ENCODE peak calls at places on chromosomes 16 and 17, in nine cellular contexts. D, K, L, P, V, E, W, X and I are unnamed samples.

GRCh38 chr16:56932588-56933265 is 785 bp downstream of the HERPUD1 start:
- DNase-seq in D (peak; percentile 84), K (peak; percentile 83), L (peak; percentile 82), P (peak; percentile 46), V (peak; percentile 62), E (peak; percentile 94), W (peak; percentile 67), X (peak; percentile 88), I (peak; percentile 90)

GRCh38 chr16:89841275-89841674 is 13.0 kb downstream of the SPIRE2 start:
- DNase-seq in D (no peak), K (no peak), L (no peak), P (peak; percentile 58), V (no peak), E (no peak), W (no peak), X (no peak), I (no peak)

GRCh38 chr17:75078097-75079022 is 9.4 kb upstream of the SLC16A5 start:
- DNase-seq in D (no peak), K (no peak), L (no peak), P (no peak), V (peak; percentile 88), E (peak; percentile 69), W (peak; percentile 55), X (peak; percentile 81), I (no peak)

GRCh38 chr17:4710693-4711634 is 532 bp downstream of the ARRB2 start:
- DNase-seq in D (no peak), K (no peak), L (peak; percentile 36), P (peak; percentile 52), V (peak; percentile 30), E (peak; percentile 86), W (no peak), X (peak; percentile 79), I (no peak)

GRCh38 chr17:76378548-76379274 is 5.7 kb upstream of the SPHK1 start:
- DNase-seq in D (no peak), K (no peak), L (no peak), P (no peak), V (no peak), E (no peak), W (no peak), X (no peak), I (no peak)

GRCh38 chr17:73227944-73228343 is 33.7 kb downstream of the CPSF4L start:
- DNase-seq in D (no peak), K (no peak), L (no peak), P (no peak), V (no peak), E (no peak), W (no peak), X (no peak), I (no peak)

GRCh38 chr16:85512716-85513115 is 100.4 kb upstream of the GSE1 start:
- DNase-seq in D (no peak), K (no peak), L (no peak), P (no peak), V (no peak), E (no peak), W (no peak), X (no peak), I (no peak)

GRCh38 chr17:75753514-75754377 is 11.2 kb downstream of the GALK1 start:
- DNase-seq in D (no peak), K (no peak), L (peak; percentile 77), P (peak; percentile 85), V (peak; percentile 84), E (peak; percentile 94), W (no peak), X (peak; percentile 91), I (peak; percentile 76)

GRCh38 chr17:48715496-48716399 is 6.6 kb downstream of the PRAC1 start:
- DNase-seq in D (no peak), K (no peak), L (no peak), P (no peak), V (no peak), E (no peak), W (no peak), X (no peak), I (no peak)

GRCh38 chr17:80315517-80316182 is 55.0 kb downstream of the RNF213 start:
- DNase-seq in D (no peak), K (no peak), L (no peak), P (no peak), V (no peak), E (no peak), W (no peak), X (peak; percentile 3), I (no peak)

GRCh38 chr17:78315355-78316114 is 44.3 kb downstream of the SOCS3 start:
- DNase-seq in D (peak; percentile 86), K (peak; percentile 88), L (peak; percentile 92), P (peak; percentile 66), V (peak; percentile 94), E (peak; percentile 91), W (peak; percentile 86), X (peak; percentile 96), I (no peak)

GRCh38 chr16:31502981-31503380 is 5.2 kb downstream of the RUSF1 start:
- DNase-seq in D (no peak), K (no peak), L (no peak), P (no peak), V (peak; percentile 50), E (no peak), W (no peak), X (no peak), I (no peak)

GRCh38 chr17:22514315-22514714 is 822.0 kb downstream of the KCNJ18 start:
- DNase-seq in D (no peak), K (no peak), L (no peak), P (no peak), V (no peak), E (no peak), W (no peak), X (no peak), I (no peak)

GRCh38 chr16:67541391-67542263 is 13.0 kb downstream of the RIPOR1 start:
- DNase-seq in D (no peak), K (no peak), L (peak; percentile 43), P (no peak), V (no peak), E (no peak), W (no peak), X (no peak), I (no peak)

GRCh38 chr17:78890111-78890897 is 12.7 kb downstream of the CEP295NL start:
- DNase-seq in D (peak; percentile 57), K (peak; percentile 72), L (peak; percentile 58), P (peak; percentile 45), V (no peak), E (peak; percentile 95), W (no peak), X (no peak), I (peak; percentile 59)

GRCh38 chr17:29084476-29085148 is 41.7 kb downstream of the PIPOX start:
- DNase-seq in D (no peak), K (no peak), L (no peak), P (no peak), V (no peak), E (no peak), W (no peak), X (no peak), I (no peak)

GRCh38 chr17:80045703-80046102 is 9.3 kb downstream of the CCDC40 start:
- DNase-seq in D (no peak), K (no peak), L (no peak), P (no peak), V (no peak), E (no peak), W (no peak), X (no peak), I (no peak)

GRCh38 chr16:23950898-23951297 is 115.1 kb downstream of the PRKCB start:
- DNase-seq in D (peak; percentile 19), K (no peak), L (no peak), P (no peak), V (no peak), E (no peak), W (no peak), X (no peak), I (no peak)

GRCh38 chr17:72699566-72699965 is 392.9 kb downstream of the SLC39A11 start:
- DNase-seq in D (no peak), K (no peak), L (peak; percentile 70), P (no peak), V (peak; percentile 80), E (no peak), W (no peak), X (no peak), I (no peak)

GRCh38 chr16:30535777-30536190 is 1.1 kb upstream of the ZNF747 start:
- DNase-seq in D (peak; percentile 56), K (peak; percentile 76), L (peak; percentile 81), P (peak; percentile 70), V (peak; percentile 81), E (peak; percentile 87), W (peak; percentile 83), X (peak; percentile 89), I (peak; percentile 73)

GRCh38 chr16:22323173-22323997 is 26.2 kb downstream of the POLR3E start:
- DNase-seq in D (no peak), K (peak; percentile 33), L (no peak), P (no peak), V (no peak), E (no peak), W (no peak), X (no peak), I (no peak)

GRCh38 chr17:9261059-9262029 is 240.0 kb downstream of the NTN1 start:
- DNase-seq in D (no peak), K (no peak), L (no peak), P (no peak), V (no peak), E (peak; percentile 58), W (no peak), X (no peak), I (no peak)

GRCh38 chr17:78316867-78317816 is 42.7 kb downstream of the SOCS3 start:
- DNase-seq in D (no peak), K (peak; percentile 69), L (no peak), P (no peak), V (no peak), E (peak; percentile 86), W (peak; percentile 52), X (no peak), I (no peak)

GRCh38 chr17:80175411-80175810 is 5.6 kb downstream of the CARD14 start:
- DNase-seq in D (no peak), K (no peak), L (no peak), P (no peak), V (peak; percentile 26), E (no peak), W (peak; percentile 23), X (no peak), I (no peak)

GRCh38 chr17:27572665-27573064 is 58.3 kb upstream of the LGALS9 start:
- DNase-seq in D (no peak), K (no peak), L (no peak), P (peak; percentile 78), V (peak; percentile 38), E (no peak), W (no peak), X (no peak), I (no peak)

GRCh38 chr16:89322381-89323119 is 105.0 kb downstream of the ZNF778 start:
- DNase-seq in D (no peak), K (no peak), L (peak; percentile 48), P (no peak), V (peak; percentile 53), E (peak; percentile 84), W (no peak), X (no peak), I (no peak)

GRCh38 chr17:64506576-64507417 is at the start of gene CEP95:
- DNase-seq in D (peak; percentile 96), K (peak; percentile 97), L (peak; percentile 96), P (peak; percentile 94), V (peak; percentile 93), E (peak; percentile 94), W (peak; percentile 99), X (peak; percentile 97), I (peak; percentile 93)

GRCh38 chr17:75153854-75154194 is 488 bp downstream of the JPT1 start:
- DNase-seq in D (no peak), K (no peak), L (no peak), P (peak; percentile 46), V (peak; percentile 12), E (peak; percentile 81), W (no peak), X (no peak), I (peak; percentile 55)